ENCODE peak calls at places on chromosome 5, in five cellular contexts. O is BE2C, P is fibroblast of lung, I is GM23338, S is cardiac fibroblast. L is an unnamed sample.

GRCh38 chr5:180801596-180802324 is 846 bp downstream of the MGAT1 start:
- DNase-seq in O (no peak), P (no peak), I (no peak), S (no peak), L (no peak)

GRCh38 chr5:116229131-116229530 is 144.3 kb downstream of the COMMD10 start:
- DNase-seq in O (no peak), P (no peak), I (no peak), S (no peak), L (no peak)

GRCh38 chr5:173916233-173916632 is 28.1 kb downstream of the CPEB4 start:
- DNase-seq in O (no peak), P (no peak), I (peak), S (no peak), L (no peak)

GRCh38 chr5:67014957-67015400 is 181.6 kb downstream of the CD180 start:
- DNase-seq in O (no peak), P (peak), I (no peak), S (peak), L (no peak)

GRCh38 chr5:113034182-113034773 is 57.7 kb downstream of the DCP2 start:
- DNase-seq in O (peak), P (peak), I (peak), S (peak), L (no peak)

GRCh38 chr5:63401434-63402046 is 560.7 kb downstream of the HTR1A start:
- DNase-seq in O (peak), P (peak), I (peak), S (peak), L (peak)

GRCh38 chr5:174423538-174423937 is 300.8 kb upstream of the MSX2 start:
- DNase-seq in O (no peak), P (no peak), I (no peak), S (no peak), L (no peak)

GRCh38 chr5:150317048-150318003 is 14.6 kb upstream of the ARSI start:
- DNase-seq in O (peak), P (peak), I (peak), S (peak), L (no peak)

GRCh38 chr5:138149530-138149929 is 10.3 kb upstream of the NME5 start:
- DNase-seq in O (no peak), P (peak), I (peak), S (peak), L (no peak)

GRCh38 chr5:133870661-133871060 is 97.8 kb downstream of the C5orf15 start:
- DNase-seq in O (peak), P (peak), I (no peak), S (peak), L (no peak)

GRCh38 chr5:160484644-160485043 is 63.0 kb downstream of the PTTG1 start:
- DNase-seq in O (no peak), P (no peak), I (no peak), S (no peak), L (no peak)
- H3K4me3 ChIP-seq in O (no peak), P (no peak), I (no peak), S (no peak), L (no peak)

GRCh38 chr5:39190311-39191102 is 28.9 kb downstream of the FYB1 start:
- DNase-seq in O (no peak), P (no peak), I (no peak), S (no peak), L (no peak)

GRCh38 chr5:39187873-39188731 is 31.3 kb downstream of the FYB1 start:
- DNase-seq in O (no peak), P (no peak), I (no peak), S (no peak), L (no peak)

GRCh38 chr5:39186722-39187539 is 32.4 kb downstream of the FYB1 start:
- DNase-seq in O (no peak), P (no peak), I (no peak), S (no peak), L (peak)

GRCh38 chr5:39191216-39191615 is 28.1 kb downstream of the FYB1 start:
- DNase-seq in O (no peak), P (no peak), I (no peak), S (no peak), L (peak)

GRCh38 chr5:39189297-39189955 is 29.9 kb downstream of the FYB1 start:
- DNase-seq in O (no peak), P (no peak), I (no peak), S (no peak), L (no peak)
- H3K4me3 ChIP-seq in O (no peak), P (no peak), I (no peak), S (no peak), L (peak)

DNA sequence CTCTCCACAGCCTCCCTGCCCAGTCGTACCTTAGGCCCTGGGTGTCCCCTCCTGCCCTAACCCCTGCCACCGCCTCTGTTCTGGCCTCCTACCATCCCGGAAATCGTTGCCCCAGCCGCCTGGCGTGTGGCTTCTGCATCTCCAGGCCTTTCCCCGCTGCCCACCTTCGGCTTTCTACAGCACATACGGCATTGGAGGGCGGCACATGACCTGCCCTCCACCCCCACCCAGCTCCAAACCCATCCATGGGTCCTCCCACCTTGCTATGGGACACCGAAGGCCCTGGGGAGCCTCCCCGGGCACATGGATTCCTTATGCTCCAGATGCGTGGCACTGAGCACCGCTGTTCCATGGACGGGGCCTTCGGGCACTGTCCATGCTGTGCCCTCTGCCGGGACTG is 32.0 kb downstream of the FGF18 start:
- DNase-seq in O (no peak), P (no peak), I (no peak), S (no peak), L (no peak)
- H3K4me3 ChIP-seq in O (no peak), P (no peak), I (peak), S (no peak), L (no peak)

GRCh38 chr5:52579391-52579790 is 208.3 kb upstream of the ITGA1 start:
- DNase-seq in O (no peak), P (no peak), I (no peak), S (no peak), L (no peak)

GRCh38 chr5:52587131-52587530 is 200.6 kb upstream of the ITGA1 start:
- DNase-seq in O (no peak), P (no peak), I (no peak), S (no peak), L (no peak)

GRCh38 chr5:52580921-52581320 is 206.8 kb upstream of the ITGA1 start:
- DNase-seq in O (peak), P (peak), I (no peak), S (peak), L (no peak)

GRCh38 chr5:52577546-52577945 is 210.2 kb upstream of the ITGA1 start:
- DNase-seq in O (no peak), P (no peak), I (no peak), S (no peak), L (no peak)

GRCh38 chr5:52582313-52582712 is 205.4 kb upstream of the ITGA1 start:
- DNase-seq in O (no peak), P (no peak), I (peak), S (no peak), L (peak)
- H3K4me3 ChIP-seq in O (no peak), P (no peak), I (no peak), S (no peak), L (no peak)

DNA sequence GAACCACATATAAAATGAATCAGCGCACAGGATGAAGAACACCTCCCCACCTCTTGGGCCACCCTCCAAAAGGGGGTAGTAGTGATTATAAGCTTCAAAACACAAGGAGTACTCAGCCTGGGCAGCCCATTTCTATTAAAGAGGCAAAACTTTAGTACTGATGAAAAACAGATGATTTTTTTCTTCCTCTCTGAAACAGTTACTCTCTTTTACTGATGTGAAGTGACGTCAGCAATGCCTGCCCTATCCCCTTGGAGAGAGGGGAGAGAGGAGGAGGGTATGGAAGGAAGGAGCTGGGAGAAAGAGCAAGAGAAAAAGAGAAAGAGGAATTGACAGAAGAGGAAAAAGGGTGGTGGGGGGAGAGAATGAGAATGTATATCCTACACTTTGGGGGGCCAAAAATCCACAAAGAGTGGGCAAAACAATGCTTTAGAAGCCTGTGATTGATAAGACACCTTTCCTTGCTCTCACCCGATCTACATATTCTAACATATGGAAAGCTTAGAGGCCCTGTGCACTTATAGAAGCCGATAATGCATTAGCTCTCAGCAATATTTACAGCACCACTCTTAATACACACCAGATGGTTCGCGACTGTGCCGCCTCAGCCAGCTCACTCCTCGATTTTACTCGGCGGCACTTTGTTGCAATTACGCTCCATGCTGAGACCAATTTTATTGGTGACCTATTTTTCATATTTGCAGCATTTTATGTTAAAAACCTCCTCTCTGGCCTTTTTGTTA is 18.6 kb downstream of the NR2F1 start:
- DNase-seq in O (no peak), P (peak), I (peak), S (no peak), L (no peak)
- H3K4me3 ChIP-seq in O (no peak), P (peak), I (peak), S (no peak), L (no peak)

DNA sequence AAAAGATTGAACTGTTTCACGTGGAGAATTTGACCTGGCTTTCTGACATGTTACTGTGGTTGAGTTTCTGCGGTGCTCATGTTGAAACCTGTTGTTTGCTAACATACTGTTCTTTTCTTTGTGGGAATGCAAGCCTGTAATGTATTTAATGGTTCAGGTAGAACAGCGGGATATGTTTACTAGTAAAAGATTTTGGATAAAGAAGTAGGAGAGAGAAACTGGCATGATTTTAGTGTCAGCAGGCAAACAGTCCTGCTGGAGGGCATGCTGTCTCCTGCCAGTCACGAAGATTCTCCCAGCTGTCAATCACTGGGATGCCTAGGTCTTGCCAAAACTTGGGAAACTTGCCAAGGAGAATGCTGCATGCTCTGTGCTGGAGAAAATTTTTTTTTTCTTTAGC is 263.5 kb downstream of the TAF11L14 start:
- DNase-seq in O (no peak), P (no peak), I (no peak), S (no peak), L (no peak)
- H3K4me3 ChIP-seq in O (no peak), P (no peak), I (no peak), S (no peak), L (no peak)

GRCh38 chr5:151682240-151682639 is 4.5 kb downstream of the SPARC start:
- DNase-seq in O (no peak), P (peak), I (no peak), S (peak), L (no peak)

GRCh38 chr5:151682751-151683331 is 3.9 kb downstream of the SPARC start:
- DNase-seq in O (no peak), P (peak), I (no peak), S (peak), L (no peak)

GRCh38 chr5:151679421-151680155 is 7.1 kb downstream of the SPARC start:
- DNase-seq in O (no peak), P (peak), I (no peak), S (peak), L (no peak)

GRCh38 chr5:151678713-151679112 is 8.0 kb downstream of the SPARC start:
- DNase-seq in O (no peak), P (no peak), I (no peak), S (peak), L (no peak)

GRCh38 chr5:151680944-151681427 is 5.7 kb downstream of the SPARC start:
- DNase-seq in O (peak), P (peak), I (no peak), S (peak), L (no peak)
- H3K4me3 ChIP-seq in O (no peak), P (peak), I (no peak), S (peak), L (no peak)

L was measured in Jurkat, Clone E6-1.